ENCODE peak calls at places on chromosomes 4 and X, in four cellular contexts. P is GM03348, T is AG09309, Z is EL. Y is an unnamed sample.

GRCh38 chrX:131633285-131633917 is 89.5 kb downstream of the OR13H1 start:
- DNase-seq in P (peak; percentile 54), T (peak; percentile 13), Z (peak; percentile 20), Y (peak; percentile 68)

GRCh38 chrX:34559325-34559724 is 97.8 kb downstream of the TMEM47 start:
- DNase-seq in P (no peak), T (no peak), Z (peak; percentile 38), Y (peak; percentile 4)

GRCh38 chr4:180563977-180564376 is 1679.2 kb upstream of the TENM3 start:
- DNase-seq in P (no peak), T (no peak), Z (no peak), Y (no peak)

GRCh38 chrX:8783100-8784098 is 17.8 kb downstream of the FAM9A start:
- DNase-seq in P (no peak), T (no peak), Z (no peak), Y (peak; percentile 21)

GRCh38 chrX:103562801-103563200 is 22.5 kb upstream of the TCEAL4 start:
- DNase-seq in P (no peak), T (no peak), Z (peak; percentile 32), Y (no peak)

GRCh38 chr4:185282968-185283367 is 73.6 kb downstream of the SNX25 start:
- DNase-seq in P (no peak), T (no peak), Z (peak; percentile 24), Y (peak; percentile 68)

GRCh38 chrX:97402333-97402732 is 518.6 kb downstream of the RPA4 start:
- DNase-seq in P (no peak), T (no peak), Z (no peak), Y (no peak)

GRCh38 chrX:37357436-37357835 is 8.3 kb downstream of the PRRG1 start:
- DNase-seq in P (no peak), T (no peak), Z (no peak), Y (no peak)

GRCh38 chr4:184514121-184514988 is 40.0 kb upstream of the IRF2 start:
- DNase-seq in P (peak; percentile 91), T (peak; percentile 59), Z (peak; percentile 81), Y (no peak)

GRCh38 chr4:6390357-6390756 is 82.1 kb downstream of the PPP2R2C start:
- DNase-seq in P (no peak), T (no peak), Z (no peak), Y (no peak)

Y was measured in SK-MEL-5.